ENCODE peak calls at places on chromosomes 3 and 15, in nine cellular contexts. O is SK-N-SH, M is H9, W is SK-N-MC, V is mesendoderm, N is endodermal cell, F is astrocyte, Y is GM23248, Z is GM12878. C is an unnamed sample.

GRCh38 chr15:68768321-68768720 is 52.4 kb downstream of the ANP32A start:
- DNase-seq in W (no peak), Y (peak; percentile 42), O (no peak), N (no peak), V (no peak), F (peak; percentile 22), Z (no peak), M (no peak), C (no peak)

GRCh38 chr15:51775967-51776816 is 24.8 kb downstream of the TMOD2 start:
- DNase-seq in N (peak; percentile 88), Z (peak; percentile 30), F (no peak), V (peak; percentile 76), O (peak; percentile 61), W (no peak), M (peak; percentile 74), Y (peak; percentile 61), C (peak; percentile 81)

GRCh38 chr3:29064085-29064484 is 216.8 kb upstream of the RBMS3 start:
- DNase-seq in Y (peak; percentile 54), V (no peak), N (no peak), Z (no peak), F (peak; percentile 94), M (no peak), W (peak; percentile 30), O (no peak), C (no peak)

GRCh38 chr15:76866716-76867321 is 38.3 kb downstream of the SCAPER start:
- DNase-seq in W (no peak), N (no peak), Y (peak; percentile 63), V (peak; percentile 30), O (peak; percentile 29), Z (no peak), M (no peak), F (peak; percentile 18), C (peak; percentile 71)

GRCh38 chr3:139448104-139448503 is 28.2 kb downstream of the RBP2 start:
- DNase-seq in N (no peak), Y (peak; percentile 52), Z (no peak), W (no peak), F (no peak), V (no peak), M (no peak), O (no peak), C (peak; percentile 1)

GRCh38 chr3:197249542-197249941 is 48.9 kb downstream of the DLG1 start:
- DNase-seq in Y (peak; percentile 12), Z (no peak), W (no peak), F (no peak), O (no peak), M (no peak), V (no peak), N (no peak), C (no peak)

GRCh38 chr3:39752751-39753150 is 56.7 kb upstream of the MYRIP start:
- DNase-seq in O (no peak), Y (peak; percentile 19), N (no peak), Z (no peak), W (no peak), M (no peak), F (no peak), V (peak; percentile 78), C (peak; percentile 77)

GRCh38 chr15:28096720-28097431 is 2.2 kb downstream of the OCA2 start:
- DNase-seq in F (no peak), O (no peak), W (no peak), N (peak; percentile 79), Y (peak; percentile 32), V (peak; percentile 36), M (peak; percentile 47), Z (no peak), C (no peak)

DNA sequence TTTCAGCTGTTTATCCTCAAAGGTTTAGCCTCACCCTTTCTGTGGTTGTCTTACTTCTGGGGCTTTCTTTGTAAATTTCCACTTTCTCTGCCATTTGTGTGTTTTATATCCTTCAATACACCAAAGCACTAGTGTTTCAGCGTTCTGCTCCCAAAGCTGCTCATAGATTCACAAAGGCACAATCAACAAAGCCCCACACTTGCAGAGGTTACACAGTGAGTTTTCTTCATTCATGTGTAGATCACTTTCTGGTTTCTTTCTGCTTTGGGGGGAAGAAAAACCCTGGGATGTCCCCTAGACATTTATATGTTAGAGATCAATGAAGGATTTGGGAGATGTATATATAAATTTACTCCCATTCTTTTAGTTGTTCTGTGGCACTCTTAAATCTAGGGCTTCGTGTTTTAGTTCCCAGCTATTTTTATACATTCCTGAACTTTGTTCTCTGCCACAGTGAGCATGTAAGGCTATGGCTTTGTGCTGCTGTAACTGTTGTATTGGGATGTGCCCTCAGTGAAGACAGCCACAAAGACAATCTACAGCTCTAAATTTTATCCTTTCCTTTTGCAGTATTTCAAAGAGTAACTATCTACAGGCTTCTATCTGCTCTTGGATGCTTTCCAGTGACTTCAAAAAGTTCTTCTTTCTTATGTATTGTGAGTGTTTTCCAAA is 636.5 kb downstream of the ZBBX start:
- DNase-seq in O (no peak), V (no peak), W (no peak), N (no peak), Z (no peak), M (no peak), F (no peak), Y (no peak), C (no peak)
- H3K9ac ChIP-seq in O (no peak overlapping the region), V (no peak overlapping the region), W (peak overlapping the region; percentile 35), N (no peak overlapping the region), Z (no peak overlapping the region), M (no peak overlapping the region), F (no peak overlapping the region), Y (no peak overlapping the region), C (no peak overlapping the region)

GRCh38 chr3:14424711-14425573 is 22.5 kb downstream of the SLC6A6 start:
- DNase-seq in V (peak; percentile 51), W (no peak), O (no peak), F (no peak), N (no peak), Z (no peak), Y (no peak), M (no peak), C (no peak)

GRCh38 chr3:14422016-14422963 is 19.9 kb downstream of the SLC6A6 start:
- DNase-seq in M (peak; percentile 84), F (no peak), Z (no peak), V (no peak), W (no peak), Y (no peak), N (peak; percentile 89), O (no peak), C (no peak)

GRCh38 chr3:14423197-14423743 is 20.9 kb downstream of the SLC6A6 start:
- DNase-seq in O (no peak), V (peak; percentile 72), M (no peak), F (no peak), Y (peak; percentile 24), N (no peak), Z (no peak), W (no peak), C (no peak)

GRCh38 chr3:14425574-14426304 is 23.3 kb downstream of the SLC6A6 start:
- DNase-seq in V (no peak), F (no peak), Z (no peak), O (no peak), N (no peak), Y (no peak), W (no peak), M (no peak), C (no peak)

DNA sequence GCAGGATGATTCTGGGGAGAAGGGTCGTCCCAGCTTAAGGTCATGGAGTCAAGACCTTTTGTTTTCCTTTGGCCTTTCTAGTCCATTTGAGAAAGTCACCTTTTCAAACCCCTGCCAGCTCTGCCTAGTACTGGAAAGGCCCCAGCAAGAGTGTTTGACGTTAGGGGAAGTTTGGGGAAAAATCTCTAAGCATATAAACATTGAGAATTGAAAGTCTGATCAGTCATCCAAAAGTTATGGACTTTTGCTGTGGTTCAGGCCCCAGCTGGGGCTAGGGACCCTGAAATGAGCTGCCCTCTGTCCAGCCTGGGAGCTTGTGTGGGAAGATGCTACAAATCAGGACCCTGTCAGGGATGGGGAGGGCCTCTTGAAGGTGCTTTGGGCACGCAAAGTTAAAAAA is 21.6 kb downstream of the SLC6A6 start:
- DNase-seq in F (no peak), O (no peak), V (no peak), Z (no peak), N (no peak), W (no peak), M (no peak), Y (no peak), C (no peak)
- H3K9ac ChIP-seq in F (no peak overlapping the region), O (no peak overlapping the region), V (no peak overlapping the region), Z (no peak overlapping the region), N (no peak overlapping the region), W (no peak overlapping the region), M (no peak overlapping the region), Y (no peak overlapping the region), C (peak overlapping the region; percentile 24)

GRCh38 chr15:71332605-71333004 is 217.3 kb downstream of the THSD4 start:
- DNase-seq in N (no peak), M (no peak), V (no peak), F (peak; percentile 73), Z (no peak), O (no peak), Y (no peak), W (no peak), C (no peak)

GRCh38 chr15:71334434-71334833 is 219.2 kb downstream of the THSD4 start:
- DNase-seq in F (no peak), O (no peak), N (no peak), Z (no peak), W (no peak), Y (no peak), V (no peak), M (no peak), C (no peak)

GRCh38 chr15:71335591-71335990 is 220.3 kb downstream of the THSD4 start:
- DNase-seq in V (no peak), O (no peak), F (no peak), Z (no peak), M (no peak), N (no peak), W (no peak), Y (no peak), C (no peak)

GRCh38 chr15:71334874-71335273 is 219.6 kb downstream of the THSD4 start:
- DNase-seq in Z (no peak), F (no peak), Y (peak; percentile 45), N (no peak), O (no peak), V (no peak), M (no peak), W (no peak), C (peak; percentile 43)

DNA sequence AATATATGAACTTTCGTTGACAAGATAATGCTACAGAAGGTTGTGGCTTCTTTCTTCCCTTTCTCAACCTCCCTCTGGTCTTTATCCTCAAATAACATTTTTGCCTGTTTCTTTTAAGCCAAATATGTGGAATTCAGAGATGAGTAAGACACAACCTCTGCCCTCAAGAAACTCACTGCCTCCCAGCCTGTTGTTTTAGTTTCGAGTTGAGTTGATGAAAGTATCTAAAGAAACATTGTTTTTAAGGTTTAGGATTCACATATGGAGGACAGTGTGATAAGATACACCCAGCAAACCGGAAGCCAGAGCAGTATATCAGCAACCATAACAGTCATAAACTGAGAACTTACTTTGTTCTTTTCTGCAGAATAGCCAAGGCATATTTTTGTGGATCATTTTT is 218.6 kb downstream of the THSD4 start:
- DNase-seq in M (no peak), N (no peak), V (no peak), F (peak; percentile 73), O (no peak), Y (peak; percentile 70), W (no peak), Z (no peak), C (no peak)
- H3K9ac ChIP-seq in M (no peak overlapping the region), N (no peak overlapping the region), V (no peak overlapping the region), F (no peak overlapping the region), O (no peak overlapping the region), Y (no peak overlapping the region), W (no peak overlapping the region), Z (no peak overlapping the region), C (no peak overlapping the region)

GRCh38 chr15:66879968-66880367 is 177.9 kb downstream of the SMAD6 start:
- DNase-seq in Z (no peak), O (no peak), W (no peak), M (no peak), V (no peak), Y (peak; percentile 56), F (no peak), N (peak; percentile 45), C (no peak)

GRCh38 chr15:66878761-66879160 is 176.7 kb downstream of the SMAD6 start:
- DNase-seq in M (no peak), Z (no peak), N (peak; percentile 47), O (no peak), W (no peak), V (no peak), Y (no peak), F (no peak), C (peak; percentile 61)

GRCh38 chr15:66880380-66881155 is 178.5 kb downstream of the SMAD6 start:
- DNase-seq in M (no peak), V (no peak), F (no peak), O (no peak), Y (no peak), N (peak; percentile 39), W (no peak), Z (no peak), C (peak; percentile 53)

GRCh38 chr15:66877558-66878285 is 175.7 kb downstream of the SMAD6 start:
- DNase-seq in M (no peak), F (no peak), N (peak; percentile 52), W (no peak), Z (no peak), O (no peak), Y (no peak), V (no peak), C (no peak)

GRCh38 chr15:66879511-66879910 is 177.5 kb downstream of the SMAD6 start:
- DNase-seq in M (no peak), O (no peak), V (no peak), F (no peak), N (peak; percentile 33), Z (no peak), W (no peak), Y (no peak), C (no peak)
- H3K9ac ChIP-seq in M (no peak overlapping the region), O (no peak overlapping the region), V (no peak overlapping the region), F (no peak overlapping the region), N (no peak overlapping the region), Z (no peak overlapping the region), W (no peak overlapping the region), Y (peak overlapping the region; percentile 24), C (no peak overlapping the region)

C was measured in Karpas-422.